ENCODE peak calls at places on chromosomes 16 and 17, in nine cellular contexts. Y is activated T-helper 1 cell treated with Interleukin-2 at 50 U/mL for 16 hours, R is adipocyte, U is neural crest cell, B is H9, E is GM20000, Q is lung microvascular endothelial cell, V is ELR, L is thoracic aorta. X is an unnamed sample.

GRCh38 chr17:5580367-5580766 is 3.9 kb downstream of the NLRP1 start:
- DNase-seq in Y (no peak), R (peak), U (no peak), B (no peak), E (no peak), Q (no peak), V (no peak), L (no peak), X (peak)

GRCh38 chr17:5821813-5822212 is 237.5 kb upstream of the NLRP1 start:
- DNase-seq in Y (no peak), R (no peak), U (no peak), B (peak), E (no peak), Q (no peak), V (no peak), L (no peak), X (no peak)

GRCh38 chr16:81004646-81005353 is 1.9 kb downstream of the CMC2 start:
- DNase-seq in Y (no peak), R (peak), U (no peak), B (no peak), E (peak), Q (peak), V (peak), L (no peak), X (peak)

GRCh38 chr16:27272076-27272475 is 3.5 kb upstream of the NSMCE1 start:
- DNase-seq in Y (no peak), R (no peak), U (no peak), B (no peak), E (no peak), Q (no peak), V (no peak), L (no peak), X (no peak)

GRCh38 chr17:12365805-12366204 is 299.9 kb upstream of the MYOCD start:
- DNase-seq in Y (no peak), R (no peak), U (no peak), B (no peak), E (no peak), Q (no peak), V (no peak), L (peak), X (peak)

GRCh38 chr16:85234310-85235235 is 122.3 kb upstream of the CIBAR2 start:
- DNase-seq in Y (no peak), R (peak), U (peak), B (peak), E (no peak), Q (peak), V (peak), L (no peak), X (peak)

GRCh38 chr16:8372141-8372540 is 218.2 kb downstream of the TMEM114 start:
- DNase-seq in Y (no peak), R (no peak), U (no peak), B (no peak), E (no peak), Q (no peak), V (no peak), L (no peak), X (no peak)

GRCh38 chr16:12415072-12415471 is 388.6 kb downstream of the CPPED1 start:
- DNase-seq in Y (no peak), R (no peak), U (no peak), B (no peak), E (no peak), Q (no peak), V (no peak), L (no peak), X (no peak)

GRCh38 chr16:716768-717325 is 1.9 kb downstream of the METRN start:
- DNase-seq in Y (no peak), R (no peak), U (no peak), B (no peak), E (no peak), Q (no peak), V (no peak), L (no peak), X (no peak)

GRCh38 chr16:85112364-85112763 is at the start of gene CIBAR2:
- DNase-seq in Y (no peak), R (no peak), U (peak), B (peak), E (no peak), Q (no peak), V (no peak), L (no peak), X (no peak)

GRCh38 chr16:88461291-88462269 is 8.5 kb downstream of the ZFPM1 start:
- DNase-seq in Y (no peak), R (no peak), U (no peak), B (peak), E (no peak), Q (no peak), V (no peak), L (no peak), X (peak)

GRCh38 chr16:47358816-47359215 is 102.0 kb downstream of the ITFG1 start:
- DNase-seq in Y (no peak), R (no peak), U (no peak), B (no peak), E (no peak), Q (peak), V (peak), L (no peak), X (no peak)

GRCh38 chr17:82956146-82956725 is 116.4 kb upstream of the ZNF750 start:
- DNase-seq in Y (no peak), R (no peak), U (no peak), B (peak), E (no peak), Q (no peak), V (no peak), L (no peak), X (no peak)

GRCh38 chr17:58666858-58667267 is 25.0 kb downstream of the TEX14 start:
- DNase-seq in Y (peak), R (peak), U (no peak), B (peak), E (no peak), Q (peak), V (no peak), L (peak), X (no peak)

GRCh38 chr17:65593870-65594584 is 32.6 kb upstream of the AXIN2 start:
- DNase-seq in Y (no peak), R (peak), U (no peak), B (peak), E (no peak), Q (no peak), V (peak), L (no peak), X (peak)

GRCh38 chr17:38673714-38674012 is 1.1 kb downstream of the EPOP start:
- DNase-seq in Y (no peak), R (peak), U (no peak), B (no peak), E (peak), Q (peak), V (peak), L (no peak), X (peak)

GRCh38 chr16:67934306-67935095 is 2.1 kb downstream of the PSMB10 start:
- DNase-seq in Y (no peak), R (peak), U (no peak), B (no peak), E (no peak), Q (no peak), V (no peak), L (no peak), X (no peak)

GRCh38 chr16:29148867-29149272 is 164.0 kb downstream of the LAT start:
- DNase-seq in Y (peak), R (no peak), U (no peak), B (no peak), E (no peak), Q (peak), V (no peak), L (no peak), X (no peak)

GRCh38 chr17:76022285-76022684 is 4.8 kb downstream of the EVPL start:
- DNase-seq in Y (no peak), R (no peak), U (no peak), B (no peak), E (no peak), Q (no peak), V (no peak), L (no peak), X (no peak)

GRCh38 chr16:51095114-51095872 is 55.8 kb downstream of the SALL1 start:
- DNase-seq in Y (no peak), R (no peak), U (no peak), B (no peak), E (no peak), Q (no peak), V (no peak), L (no peak), X (no peak)

GRCh38 chr16:6193718-6194117 is 1096.1 kb upstream of the EEF2KMT start:
- DNase-seq in Y (no peak), R (no peak), U (peak), B (peak), E (no peak), Q (peak), V (no peak), L (no peak), X (no peak)

GRCh38 chr16:66551362-66551761 is 1.0 kb upstream of the CKLF start:
- DNase-seq in Y (no peak), R (peak), U (peak), B (peak), E (peak), Q (peak), V (peak), L (no peak), X (peak)

GRCh38 chr17:43945074-43945824 is 3.0 kb upstream of the PPY start:
- DNase-seq in Y (no peak), R (no peak), U (no peak), B (no peak), E (no peak), Q (no peak), V (no peak), L (no peak), X (no peak)

GRCh38 chr16:23382279-23382678 is 70.7 kb downstream of the COG7 start:
- DNase-seq in Y (no peak), R (no peak), U (no peak), B (no peak), E (no peak), Q (no peak), V (no peak), L (no peak), X (no peak)

GRCh38 chr17:57485566-57485865 is 229.2 kb downstream of the MSI2 start:
- DNase-seq in Y (no peak), R (no peak), U (no peak), B (no peak), E (no peak), Q (peak), V (no peak), L (no peak), X (no peak)

GRCh38 chr17:35871415-35871814 is 2.7 kb upstream of the HEATR9 start:
- DNase-seq in Y (no peak), R (no peak), U (no peak), B (peak), E (no peak), Q (peak), V (no peak), L (no peak), X (no peak)

GRCh38 chr16:81189100-81189664 is 49.3 kb upstream of the BCO1 start:
- DNase-seq in Y (no peak), R (peak), U (no peak), B (no peak), E (no peak), Q (no peak), V (no peak), L (peak), X (peak)

GRCh38 chr16:5722220-5722619 is 624.6 kb upstream of the EEF2KMT start:
- DNase-seq in Y (no peak), R (no peak), U (no peak), B (no peak), E (no peak), Q (no peak), V (no peak), L (no peak), X (no peak)

GRCh38 chr17:36527851-36528250 is 6.8 kb downstream of the MYO19 start:
- DNase-seq in Y (no peak), R (no peak), U (no peak), B (no peak), E (no peak), Q (no peak), V (no peak), L (no peak), X (peak)

GRCh38 chr17:50210249-50211225 is 9.1 kb upstream of the COL1A1 start:
- DNase-seq in Y (no peak), R (peak), U (peak), B (peak), E (no peak), Q (peak), V (peak), L (peak), X (peak)

GRCh38 chr16:81707411-81708321 is 71.4 kb upstream of the PLCG2 start:
- DNase-seq in Y (no peak), R (peak), U (no peak), B (no peak), E (no peak), Q (peak), V (peak), L (no peak), X (peak)

X was measured in AG20443.